ENCODE peak calls at places on chromosomes 16 and 17, in four cellular contexts. One of them, this sample, is unnamed.

GRCh38 chr17:83183150-83183820 is 103.9 kb downstream of the METRNL start:
- DNase-seq in left lung: peak; percentile 27
- DNase-seq in AG04449: no peak
- DNase-seq in BJ: no peak
- DNase-seq in this sample: no peak

GRCh38 chr17:45088741-45089140 is 27.6 kb downstream of the NMT1 start:
- DNase-seq in left lung: no peak
- DNase-seq in AG04449: no peak
- DNase-seq in BJ: no peak
- DNase-seq in this sample: no peak

GRCh38 chr17:48100591-48101011 is 677 bp downstream of the CBX1 start:
- DNase-seq in left lung: peak; percentile 64
- DNase-seq in AG04449: no peak
- DNase-seq in BJ: no peak
- DNase-seq in this sample: peak; percentile 17

GRCh38 chr17:59381716-59382570 is 50.5 kb downstream of the YPEL2 start:
- DNase-seq in left lung: no peak
- DNase-seq in AG04449: no peak
- DNase-seq in BJ: no peak
- DNase-seq in this sample: no peak

GRCh38 chr17:21098934-21099687 is 27.7 kb upstream of the DHRS7B start:
- DNase-seq in left lung: peak; percentile 63
- DNase-seq in AG04449: no peak
- DNase-seq in BJ: no peak
- DNase-seq in this sample: peak; percentile 20

GRCh38 chr16:14460726-14461125 is 169.3 kb downstream of the PARN start:
- DNase-seq in left lung: no peak
- DNase-seq in AG04449: no peak
- DNase-seq in BJ: no peak
- DNase-seq in this sample: no peak

GRCh38 chr17:1197379-1197778 is 17.6 kb upstream of the ABR start:
- DNase-seq in left lung: peak; percentile 66
- DNase-seq in AG04449: no peak
- DNase-seq in BJ: no peak
- DNase-seq in this sample: peak; percentile 60

GRCh38 chr16:27770271-27771196 is 220.6 kb downstream of the KATNIP start:
- DNase-seq in left lung: no peak
- DNase-seq in AG04449: no peak
- DNase-seq in BJ: no peak
- DNase-seq in this sample: no peak

GRCh38 chr17:73820686-73821448 is 176.6 kb upstream of the SDK2 start:
- DNase-seq in left lung: no peak
- DNase-seq in AG04449: no peak
- DNase-seq in BJ: no peak
- DNase-seq in this sample: no peak

GRCh38 chr17:62064029-62064790 is 868 bp downstream of the MED13 start:
- DNase-seq in left lung: no peak
- DNase-seq in AG04449: no peak
- DNase-seq in BJ: no peak
- DNase-seq in this sample: no peak

GRCh38 chr17:76255801-76256429 is 9.2 kb upstream of the UBALD2 start:
- DNase-seq in left lung: no peak
- DNase-seq in AG04449: no peak
- DNase-seq in BJ: no peak
- DNase-seq in this sample: no peak

GRCh38 chr17:34382586-34383224 is 19.7 kb upstream of the CCL1 start:
- DNase-seq in left lung: no peak
- DNase-seq in AG04449: no peak
- DNase-seq in BJ: no peak
- DNase-seq in this sample: no peak

GRCh38 chr16:73996624-73997339 is 299.8 kb upstream of the PSMD7 start:
- DNase-seq in left lung: no peak
- DNase-seq in AG04449: no peak
- DNase-seq in BJ: no peak
- DNase-seq in this sample: no peak

GRCh38 chr17:77280304-77280910 is 139.6 kb downstream of the SEC14L1 start:
- DNase-seq in left lung: no peak
- DNase-seq in AG04449: no peak
- DNase-seq in BJ: no peak
- DNase-seq in this sample: no peak

GRCh38 chr17:44872131-44872768 is 24.6 kb downstream of the HIGD1B start:
- DNase-seq in left lung: no peak
- DNase-seq in AG04449: no peak
- DNase-seq in BJ: no peak
- DNase-seq in this sample: no peak

GRCh38 chr17:51046527-51047384 is 73.9 kb downstream of the SPAG9 start:
- DNase-seq in left lung: peak; percentile 62
- DNase-seq in AG04449: peak; percentile 70
- DNase-seq in BJ: no peak
- DNase-seq in this sample: peak; percentile 78

GRCh38 chr16:83862661-83863060 is 36.3 kb upstream of the MLYCD start:
- DNase-seq in left lung: no peak
- DNase-seq in AG04449: no peak
- DNase-seq in BJ: no peak
- DNase-seq in this sample: no peak

GRCh38 chr16:68752602-68753001 is 15.5 kb downstream of the CDH1 start:
- DNase-seq in left lung: no peak
- DNase-seq in AG04449: no peak
- DNase-seq in BJ: no peak
- DNase-seq in this sample: no peak

GRCh38 chr17:17766351-17767095 is 70.3 kb downstream of the SREBF1 start:
- DNase-seq in left lung: no peak
- DNase-seq in AG04449: no peak
- DNase-seq in BJ: no peak
- DNase-seq in this sample: no peak

GRCh38 chr17:80228477-80228876 is 8.2 kb downstream of the SLC26A11 start:
- DNase-seq in left lung: no peak
- DNase-seq in AG04449: no peak
- DNase-seq in BJ: no peak
- DNase-seq in this sample: no peak

GRCh38 chr16:80602894-80603293 is 62.1 kb downstream of the DYNLRB2 start:
- DNase-seq in left lung: no peak
- DNase-seq in AG04449: no peak
- DNase-seq in BJ: no peak
- DNase-seq in this sample: no peak

GRCh38 chr17:77045441-77046041 is 95.2 kb upstream of the SEC14L1 start:
- DNase-seq in left lung: no peak
- DNase-seq in AG04449: no peak
- DNase-seq in BJ: no peak
- DNase-seq in this sample: no peak

GRCh38 chr17:40019140-40019991 is 4.1 kb downstream of the CSF3 start:
- DNase-seq in left lung: no peak
- DNase-seq in AG04449: no peak
- DNase-seq in BJ: peak; percentile 18
- DNase-seq in this sample: no peak

GRCh38 chr16:50438041-50438437 is 69.3 kb upstream of the BRD7 start:
- DNase-seq in left lung: no peak
- DNase-seq in AG04449: no peak
- DNase-seq in BJ: no peak
- DNase-seq in this sample: no peak

GRCh38 chr17:30793282-30793977 is 31.1 kb downstream of the CRLF3 start:
- DNase-seq in left lung: no peak
- DNase-seq in AG04449: no peak
- DNase-seq in BJ: no peak
- DNase-seq in this sample: no peak

GRCh38 chr16:89133457-89134127 is 38.0 kb upstream of the CDH15 start:
- DNase-seq in left lung: no peak
- DNase-seq in AG04449: no peak
- DNase-seq in BJ: no peak
- DNase-seq in this sample: no peak

GRCh38 chr17:77481476-77482374 is 341.0 kb downstream of the SEC14L1 start:
- DNase-seq in left lung: no peak
- DNase-seq in AG04449: no peak
- DNase-seq in BJ: no peak
- DNase-seq in this sample: no peak

GRCh38 chr17:63682981-63683380 is 16.9 kb downstream of the LIMD2 start:
- DNase-seq in left lung: no peak
- DNase-seq in AG04449: no peak
- DNase-seq in BJ: no peak
- DNase-seq in this sample: no peak

GRCh38 chr17:57442914-57443571 is 186.7 kb downstream of the MSI2 start:
- DNase-seq in left lung: no peak
- DNase-seq in AG04449: no peak
- DNase-seq in BJ: no peak
- DNase-seq in this sample: no peak

GRCh38 chr16:2779151-2779920 is 2.3 kb upstream of the ELOB start:
- DNase-seq in left lung: peak; percentile 19
- DNase-seq in AG04449: no peak
- DNase-seq in BJ: no peak
- DNase-seq in this sample: no peak

GRCh38 chr16:2777231-2777902 is at the start of gene ELOB:
- DNase-seq in left lung: peak; percentile 87
- DNase-seq in AG04449: no peak
- DNase-seq in BJ: peak; percentile 24
- DNase-seq in this sample: peak; percentile 36

GRCh38 chr16:2779978-2780898 is 3.2 kb upstream of the ELOB start:
- DNase-seq in left lung: peak; percentile 7
- DNase-seq in AG04449: no peak
- DNase-seq in BJ: no peak
- DNase-seq in this sample: no peak

GRCh38 chr16:2776500-2777139 is 460 bp downstream of the ELOB start:
- DNase-seq in left lung: no peak
- DNase-seq in AG04449: no peak
- DNase-seq in BJ: no peak
- DNase-seq in this sample: no peak

DNA sequence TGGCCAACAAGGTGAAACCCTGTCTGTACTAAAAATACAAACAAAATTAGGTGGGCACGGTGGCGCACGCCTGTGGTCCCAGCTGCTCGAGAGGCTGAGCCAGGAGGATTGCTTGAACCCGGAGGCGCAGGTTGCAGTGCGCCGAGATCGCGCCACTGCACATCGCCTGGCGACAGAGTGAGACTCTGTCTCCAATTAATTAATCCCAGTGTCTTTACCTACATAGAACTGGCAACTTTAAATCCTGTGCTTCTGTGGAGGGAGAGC is 1.5 kb upstream of the ELOB start:
- DNase-seq in left lung: peak; percentile 28
- DNase-seq in AG04449: no peak
- DNase-seq in BJ: no peak
- DNase-seq in this sample: no peak
- H3K4me3 ChIP-seq in left lung: peak overlapping the region; percentile 99
- H3K4me3 ChIP-seq in AG04449: peak overlapping the region; percentile 96
- H3K4me3 ChIP-seq in BJ: no peak overlapping the region
- H3K4me3 ChIP-seq in this sample: no peak overlapping the region

GRCh38 chr16:397736-398332 is 835 bp downstream of the NME4 start:
- DNase-seq in left lung: peak; percentile 68
- DNase-seq in AG04449: no peak
- DNase-seq in BJ: no peak
- DNase-seq in this sample: no peak

GRCh38 chr16:397135-397661 is at the start of gene NME4:
- DNase-seq in left lung: no peak
- DNase-seq in AG04449: no peak
- DNase-seq in BJ: no peak
- DNase-seq in this sample: no peak

GRCh38 chr16:396199-396598 is 800 bp upstream of the NME4 start:
- DNase-seq in left lung: no peak
- DNase-seq in AG04449: no peak
- DNase-seq in BJ: no peak
- DNase-seq in this sample: no peak

GRCh38 chr16:398551-399277 is 1.7 kb downstream of the NME4 start:
- DNase-seq in left lung: no peak
- DNase-seq in AG04449: no peak
- DNase-seq in BJ: no peak
- DNase-seq in this sample: no peak

GRCh38 chr16:396605-397004 is 394 bp upstream of the NME4 start:
- DNase-seq in left lung: no peak
- DNase-seq in AG04449: no peak
- DNase-seq in BJ: no peak
- DNase-seq in this sample: no peak
- H3K4me3 ChIP-seq in left lung: peak overlapping the region; percentile 17
- H3K4me3 ChIP-seq in AG04449: peak overlapping the region; percentile 69
- H3K4me3 ChIP-seq in BJ: peak overlapping the region; percentile 62
- H3K4me3 ChIP-seq in this sample: peak overlapping the region; percentile 60

DNA sequence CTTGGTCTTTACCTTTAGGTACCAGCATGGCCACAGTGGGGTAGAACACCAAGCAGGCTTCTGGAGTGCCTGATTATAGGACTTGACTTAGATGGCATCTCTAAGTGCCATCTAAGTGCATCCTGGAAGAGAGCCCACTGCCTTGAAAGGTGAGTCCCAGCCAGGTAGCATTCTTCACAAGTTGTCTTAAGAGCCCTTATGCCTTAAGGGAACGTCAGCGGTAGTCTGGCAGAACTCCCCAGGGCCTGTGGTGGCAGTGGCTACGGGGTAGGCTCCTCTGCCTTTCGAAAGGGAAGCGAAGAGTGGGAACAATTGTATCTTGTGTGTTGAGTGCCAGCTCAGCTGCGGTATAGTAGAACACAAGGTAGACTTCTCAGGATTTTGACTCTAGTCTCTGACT is 549.0 kb downstream of the HS3ST4 start:
- DNase-seq in left lung: no peak
- DNase-seq in AG04449: no peak
- DNase-seq in BJ: no peak
- DNase-seq in this sample: no peak
- H3K4me3 ChIP-seq in left lung: no peak overlapping the region
- H3K4me3 ChIP-seq in AG04449: no peak overlapping the region
- H3K4me3 ChIP-seq in BJ: no peak overlapping the region
- H3K4me3 ChIP-seq in this sample: no peak overlapping the region

GRCh38 chr16:627458-628239 is 3.1 kb upstream of the WFIKKN1 start:
- DNase-seq in left lung: peak; percentile 65
- DNase-seq in AG04449: no peak
- DNase-seq in BJ: no peak
- DNase-seq in this sample: no peak

GRCh38 chr16:629289-630023 is 1.3 kb upstream of the WFIKKN1 start:
- DNase-seq in left lung: no peak
- DNase-seq in AG04449: no peak
- DNase-seq in BJ: no peak
- DNase-seq in this sample: no peak

GRCh38 chr16:630024-630814 is 566 bp upstream of the WFIKKN1 start:
- DNase-seq in left lung: no peak
- DNase-seq in AG04449: no peak
- DNase-seq in BJ: no peak
- DNase-seq in this sample: no peak

GRCh38 chr16:626787-627457 is 3.9 kb upstream of the WFIKKN1 start:
- DNase-seq in left lung: peak; percentile 57
- DNase-seq in AG04449: peak; percentile 65
- DNase-seq in BJ: peak; percentile 62
- DNase-seq in this sample: peak; percentile 85

GRCh38 chr16:628321-629061 is 2.3 kb upstream of the WFIKKN1 start:
- DNase-seq in left lung: no peak
- DNase-seq in AG04449: no peak
- DNase-seq in BJ: no peak
- DNase-seq in this sample: no peak
- H3K4me3 ChIP-seq in left lung: no peak overlapping the region
- H3K4me3 ChIP-seq in AG04449: no peak overlapping the region
- H3K4me3 ChIP-seq in BJ: no peak overlapping the region
- H3K4me3 ChIP-seq in this sample: no peak overlapping the region

GRCh38 chr16:85988306-85988705 is 89.3 kb downstream of the IRF8 start:
- DNase-seq in left lung: no peak
- DNase-seq in AG04449: no peak
- DNase-seq in BJ: no peak
- DNase-seq in this sample: no peak
- H3K4me3 ChIP-seq in left lung: no peak overlapping the region
- H3K4me3 ChIP-seq in AG04449: no peak overlapping the region
- H3K4me3 ChIP-seq in BJ: no peak overlapping the region
- H3K4me3 ChIP-seq in this sample: no peak overlapping the region